ENCODE peak calls at places on chromosomes 16 and 17, in seven cellular contexts. L is prostate gland, U is SK-N-SH, Y is stomach, O is breast epithelium, B is GM23338, R is vagina. I is an unnamed sample.

GRCh38 chr16:11609474-11610120 is 22.9 kb upstream of the LITAF start:
- DNase-seq in L (no peak), U (no peak), Y (no peak), O (no peak), B (no peak), R (no peak), I (no peak)

GRCh38 chr17:13704333-13704732 is 102.6 kb upstream of the HS3ST3A1 start:
- DNase-seq in L (no peak), U (no peak), Y (no peak), O (no peak), B (no peak), R (no peak), I (no peak)

GRCh38 chr16:82063456-82064082 is 28.5 kb downstream of the HSD17B2 start:
- DNase-seq in L (no peak), U (no peak), Y (no peak), O (no peak), B (no peak), R (no peak), I (no peak)

GRCh38 chr17:57723427-57724037 is 21.6 kb downstream of the CCDC182 start:
- DNase-seq in L (no peak), U (no peak), Y (no peak), O (no peak), B (no peak), R (no peak), I (no peak)

GRCh38 chr17:31327534-31328526 is 6.4 kb upstream of the EVI2A start:
- DNase-seq in L (no peak), U (no peak), Y (no peak), O (no peak), B (no peak), R (no peak), I (no peak)

GRCh38 chr17:10088444-10088843 is 110.0 kb downstream of the GAS7 start:
- DNase-seq in L (no peak), U (no peak), Y (no peak), O (no peak), B (no peak), R (no peak), I (no peak)

GRCh38 chr17:47605006-47605405 is 44.7 kb upstream of the KPNB1 start:
- DNase-seq in L (no peak), U (no peak), Y (no peak), O (no peak), B (no peak), R (no peak), I (no peak)

GRCh38 chr17:15502315-15503112 is 35.1 kb upstream of the CDRT4 start:
- DNase-seq in L (peak; percentile 84), U (peak; percentile 89), Y (peak; percentile 80), O (peak; percentile 90), B (peak; percentile 97), R (peak; percentile 94), I (peak; percentile 97)

GRCh38 chr17:36127199-36127881 is 23.7 kb downstream of the CCL4 start:
- DNase-seq in L (no peak), U (no peak), Y (no peak), O (no peak), B (no peak), R (no peak), I (no peak)

GRCh38 chr16:81440888-81441663 is 3.5 kb upstream of the CMIP start:
- DNase-seq in L (no peak), U (no peak), Y (no peak), O (no peak), B (no peak), R (no peak), I (no peak)

GRCh38 chr17:59558039-59558438 is 7.4 kb upstream of the DHX40 start:
- DNase-seq in L (no peak), U (no peak), Y (no peak), O (no peak), B (no peak), R (no peak), I (no peak)

GRCh38 chr17:57694051-57694450 is 51.0 kb downstream of the CCDC182 start:
- DNase-seq in L (no peak), U (no peak), Y (no peak), O (no peak), B (no peak), R (no peak), I (peak; percentile 53)

GRCh38 chr17:78991017-78991783 is 11.5 kb upstream of the LGALS3BP start:
- DNase-seq in L (no peak), U (peak; percentile 19), Y (peak; percentile 20), O (no peak), B (no peak), R (no peak), I (no peak)

GRCh38 chr17:42405963-42406495 is 17.0 kb downstream of the CAVIN1 start:
- DNase-seq in L (peak; percentile 74), U (peak; percentile 89), Y (peak; percentile 90), O (peak; percentile 79), B (peak; percentile 92), R (no peak), I (peak; percentile 96)

GRCh38 chr17:75019146-75019545 is 6.7 kb downstream of the MRPL58 start:
- DNase-seq in L (no peak), U (no peak), Y (no peak), O (no peak), B (no peak), R (no peak), I (no peak)

GRCh38 chr17:50627782-50628601 is 6.7 kb upstream of the ABCC3 start:
- DNase-seq in L (no peak), U (peak; percentile 79), Y (peak; percentile 42), O (no peak), B (peak; percentile 41), R (no peak), I (no peak)

GRCh38 chr16:87499189-87499486 is 6.3 kb upstream of the ZCCHC14 start:
- DNase-seq in L (no peak), U (no peak), Y (no peak), O (no peak), B (no peak), R (no peak), I (no peak)

GRCh38 chr16:53695070-53695469 is 8.6 kb downstream of the RPGRIP1L start:
- DNase-seq in L (no peak), U (no peak), Y (no peak), O (no peak), B (no peak), R (no peak), I (no peak)

GRCh38 chr16:2513405-2514332 is at the start of gene ATP6V0C:
- DNase-seq in L (peak; percentile 92), U (peak; percentile 97), Y (peak; percentile 97), O (peak; percentile 94), B (peak; percentile 96), R (no peak), I (peak; percentile 98)

GRCh38 chr16:89596957-89597644 is 16.3 kb upstream of the DPEP1 start:
- DNase-seq in L (no peak), U (no peak), Y (no peak), O (no peak), B (no peak), R (no peak), I (no peak)

GRCh38 chr16:14164916-14165684 is 94.0 kb downstream of the MRTFB start:
- DNase-seq in L (no peak), U (no peak), Y (no peak), O (no peak), B (no peak), R (no peak), I (no peak)

GRCh38 chr17:82737981-82738877 is 2.8 kb downstream of the FN3K start:
- DNase-seq in L (no peak), U (no peak), Y (peak; percentile 64), O (no peak), B (no peak), R (no peak), I (no peak)

DNA sequence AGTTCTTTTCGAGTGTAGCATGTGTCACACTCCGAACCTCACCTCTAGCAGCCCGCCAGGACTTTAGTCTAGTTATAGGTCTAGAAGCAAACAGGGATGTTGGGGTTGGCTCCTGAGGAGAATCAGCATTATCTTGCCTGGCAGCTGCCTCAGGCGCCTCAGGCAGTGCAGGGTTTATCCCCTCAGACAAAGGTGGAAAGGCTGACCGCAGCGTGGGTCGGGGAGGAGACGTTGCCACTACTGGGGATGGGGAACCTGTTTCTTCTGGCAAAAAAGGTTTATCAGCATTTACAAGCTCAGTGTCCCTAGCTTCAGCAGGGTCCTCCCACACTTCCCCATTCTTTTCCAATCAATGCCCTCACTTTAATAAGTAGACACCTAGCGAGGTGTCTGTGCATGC is 40.6 kb downstream of the CRISPLD2 start:
- DNase-seq in L (no peak), U (no peak), Y (no peak), O (no peak), B (no peak), R (no peak), I (no peak)
- H3K36me3 ChIP-seq in L (peaks cover 16% of the 10 kb centered on the region), U (peaks cover 3% of the 10 kb centered on the region), Y (peaks cover 35% of the 10 kb centered on the region), O (no peaks in the 10 kb centered on the region), B (no peaks in the 10 kb centered on the region), R (peaks cover 5% of the 10 kb centered on the region), I (peaks cover 79% of the 10 kb centered on the region)

GRCh38 chr16:67967956-67968439 is 439 bp downstream of the SLC12A4 start:
- DNase-seq in L (no peak), U (peak; percentile 82), Y (peak; percentile 43), O (no peak), B (peak; percentile 54), R (no peak), I (no peak)

GRCh38 chr16:67966549-67967182 is 1.8 kb downstream of the SLC12A4 start:
- DNase-seq in L (no peak), U (no peak), Y (no peak), O (no peak), B (peak; percentile 52), R (no peak), I (no peak)

GRCh38 chr16:67967183-67967955 is 1.1 kb downstream of the SLC12A4 start:
- DNase-seq in L (no peak), U (no peak), Y (no peak), O (no peak), B (no peak), R (no peak), I (no peak)

GRCh38 chr16:67969286-67970039 is 1.0 kb upstream of the SLC12A4 start:
- DNase-seq in L (no peak), U (no peak), Y (no peak), O (no peak), B (peak; percentile 81), R (no peak), I (no peak)

GRCh38 chr16:67968440-67969285 is at the start of gene SLC12A4:
- DNase-seq in L (peak; percentile 76), U (peak; percentile 99), Y (peak; percentile 82), O (peak; percentile 84), B (peak; percentile 92), R (no peak), I (no peak)
- TF ChIP-seq POLR2AphosphoS5 in L (peak; percentile 74), U (peak; percentile 61), Y (peak; percentile 75), O (peak; percentile 78), B (peak; percentile 61), R (peak; percentile 87), I (peak; percentile 92)

GRCh38 chr17:27315796-27316465 is 22.0 kb downstream of the WSB1 start:
- DNase-seq in L (no peak), U (no peak), Y (no peak), O (no peak), B (no peak), R (no peak), I (peak; percentile 17)
- H3K36me3 ChIP-seq in L (peaks cover 11% of the 10 kb centered on the region), U (peaks cover 58% of the 10 kb centered on the region), Y (peaks cover 60% of the 10 kb centered on the region), O (peaks cover 6% of the 10 kb centered on the region), B (peaks cover 51% of the 10 kb centered on the region), R (peaks cover 6% of the 10 kb centered on the region), I (peaks cover 27% of the 10 kb centered on the region)

DNA sequence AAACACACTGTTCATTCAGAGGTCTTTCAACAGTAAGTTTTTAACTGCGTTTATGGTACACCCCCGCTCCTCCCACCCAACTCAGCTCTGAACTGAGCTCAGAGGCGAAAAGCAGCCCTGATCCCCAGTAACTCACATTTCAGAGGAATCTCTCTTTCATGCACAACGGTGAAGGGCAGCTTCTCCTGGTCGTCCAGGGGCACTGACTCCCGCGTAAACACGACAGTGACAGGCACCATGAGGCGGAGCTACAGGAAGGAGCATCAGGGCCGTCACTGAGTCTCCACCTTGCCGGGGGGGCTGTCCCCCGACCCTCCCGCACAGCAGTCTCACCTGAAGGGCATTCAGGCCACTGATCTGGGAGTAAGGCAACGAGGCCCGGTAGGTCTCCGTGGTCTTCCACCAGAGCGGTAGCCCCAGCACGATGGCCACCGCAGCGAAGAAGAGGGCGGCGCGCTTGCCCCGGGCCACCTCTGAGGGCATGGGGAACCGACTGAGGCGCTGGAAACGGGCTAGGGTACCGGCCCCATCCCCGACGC is 539 bp downstream of the PIGS start:
- DNase-seq in L (peak; percentile 55), U (peak; percentile 67), Y (no peak), O (peak; percentile 33), B (peak; percentile 71), R (no peak), I (no peak)
- TF ChIP-seq POLR2AphosphoS5 in L (peak; percentile 4), U (no peak), Y (no peak), O (no peak), B (no peak), R (no peak), I (no peak)

I was measured in esophagus muscularis mucosa.